ENCODE peak calls at places on chromosomes 16 and 17, in nine cellular contexts. One of them, this sample, is unnamed.
A peak's percentile ranks its signal among the peaks of the same experiment; 100 is the strongest.

GRCh38 chr17:74040291-74040690 is 163.2 kb upstream of the RPL38 start:
- DNase-seq in mucosa of gallbladder: no peak
- DNase-seq in activated T-helper 1 cell treated with anti-CD3 and anti-CD28 coated beads, Interleukin-2, amount 50 U/mL, for 16 hours: no peak
- DNase-seq in pancreas: no peak
- DNase-seq in NCI-H2081: no peak
- DNase-seq in iris pigment epithelial cell: no peak
- DNase-seq in left ventricle myocardium inferior: no peak
- DNase-seq in amniotic epithelial cell: no peak
- DNase-seq in HS-27A: no peak
- DNase-seq in this sample: no peak

GRCh38 chr16:21611546-21612384 is 12.4 kb downstream of the METTL9 start:
- DNase-seq in mucosa of gallbladder: no peak
- DNase-seq in activated T-helper 1 cell treated with anti-CD3 and anti-CD28 coated beads, Interleukin-2, amount 50 U/mL, for 16 hours: no peak
- DNase-seq in pancreas: no peak
- DNase-seq in NCI-H2081: no peak
- DNase-seq in iris pigment epithelial cell: peak; percentile 63
- DNase-seq in left ventricle myocardium inferior: no peak
- DNase-seq in amniotic epithelial cell: peak; percentile 80
- DNase-seq in HS-27A: no peak
- DNase-seq in this sample: no peak

GRCh38 chr17:72511874-72512273 is 391.1 kb downstream of the SOX9 start:
- DNase-seq in mucosa of gallbladder: peak; percentile 48
- DNase-seq in activated T-helper 1 cell treated with anti-CD3 and anti-CD28 coated beads, Interleukin-2, amount 50 U/mL, for 16 hours: no peak
- DNase-seq in pancreas: no peak
- DNase-seq in NCI-H2081: no peak
- DNase-seq in iris pigment epithelial cell: no peak
- DNase-seq in left ventricle myocardium inferior: no peak
- DNase-seq in amniotic epithelial cell: no peak
- DNase-seq in HS-27A: no peak
- DNase-seq in this sample: no peak

GRCh38 chr16:50303041-50303604 is 36.8 kb downstream of the ADCY7 start:
- DNase-seq in mucosa of gallbladder: no peak
- DNase-seq in activated T-helper 1 cell treated with anti-CD3 and anti-CD28 coated beads, Interleukin-2, amount 50 U/mL, for 16 hours: no peak
- DNase-seq in pancreas: peak; percentile 6
- DNase-seq in NCI-H2081: no peak
- DNase-seq in iris pigment epithelial cell: peak; percentile 54
- DNase-seq in left ventricle myocardium inferior: no peak
- DNase-seq in amniotic epithelial cell: peak; percentile 49
- DNase-seq in HS-27A: peak; percentile 19
- DNase-seq in this sample: no peak

GRCh38 chr16:85610059-85610445 is 3.1 kb upstream of the GSE1 start:
- DNase-seq in mucosa of gallbladder: no peak
- DNase-seq in activated T-helper 1 cell treated with anti-CD3 and anti-CD28 coated beads, Interleukin-2, amount 50 U/mL, for 16 hours: no peak
- DNase-seq in pancreas: no peak
- DNase-seq in NCI-H2081: peak; percentile 63
- DNase-seq in iris pigment epithelial cell: no peak
- DNase-seq in left ventricle myocardium inferior: no peak
- DNase-seq in amniotic epithelial cell: no peak
- DNase-seq in HS-27A: no peak
- DNase-seq in this sample: no peak

GRCh38 chr17:78672880-78673371 is 95.7 kb upstream of the DNAH17 start:
- DNase-seq in mucosa of gallbladder: no peak
- DNase-seq in activated T-helper 1 cell treated with anti-CD3 and anti-CD28 coated beads, Interleukin-2, amount 50 U/mL, for 16 hours: no peak
- DNase-seq in pancreas: no peak
- DNase-seq in NCI-H2081: no peak
- DNase-seq in iris pigment epithelial cell: peak; percentile 24
- DNase-seq in left ventricle myocardium inferior: no peak
- DNase-seq in amniotic epithelial cell: peak; percentile 77
- DNase-seq in HS-27A: no peak
- DNase-seq in this sample: no peak

GRCh38 chr16:59510008-59510424 is 775.9 kb upstream of the GOT2 start:
- DNase-seq in mucosa of gallbladder: no peak
- DNase-seq in activated T-helper 1 cell treated with anti-CD3 and anti-CD28 coated beads, Interleukin-2, amount 50 U/mL, for 16 hours: no peak
- DNase-seq in pancreas: no peak
- DNase-seq in NCI-H2081: no peak
- DNase-seq in iris pigment epithelial cell: no peak
- DNase-seq in left ventricle myocardium inferior: no peak
- DNase-seq in amniotic epithelial cell: no peak
- DNase-seq in HS-27A: no peak
- DNase-seq in this sample: no peak

GRCh38 chr17:14301761-14302401 is 1.0 kb downstream of the HS3ST3B1 start:
- DNase-seq in mucosa of gallbladder: no peak
- DNase-seq in activated T-helper 1 cell treated with anti-CD3 and anti-CD28 coated beads, Interleukin-2, amount 50 U/mL, for 16 hours: peak; percentile 40
- DNase-seq in pancreas: peak; percentile 45
- DNase-seq in NCI-H2081: no peak
- DNase-seq in iris pigment epithelial cell: peak; percentile 67
- DNase-seq in left ventricle myocardium inferior: peak; percentile 33
- DNase-seq in amniotic epithelial cell: peak; percentile 59
- DNase-seq in HS-27A: no peak
- DNase-seq in this sample: peak; percentile 45

GRCh38 chr16:85557083-85557975 is 55.8 kb upstream of the GSE1 start:
- DNase-seq in mucosa of gallbladder: no peak
- DNase-seq in activated T-helper 1 cell treated with anti-CD3 and anti-CD28 coated beads, Interleukin-2, amount 50 U/mL, for 16 hours: no peak
- DNase-seq in pancreas: peak; percentile 67
- DNase-seq in NCI-H2081: no peak
- DNase-seq in iris pigment epithelial cell: peak; percentile 21
- DNase-seq in left ventricle myocardium inferior: no peak
- DNase-seq in amniotic epithelial cell: no peak
- DNase-seq in HS-27A: no peak
- DNase-seq in this sample: peak; percentile 48

GRCh38 chr17:4134756-4135155 is 8.1 kb downstream of the ZZEF1 start:
- DNase-seq in mucosa of gallbladder: no peak
- DNase-seq in activated T-helper 1 cell treated with anti-CD3 and anti-CD28 coated beads, Interleukin-2, amount 50 U/mL, for 16 hours: no peak
- DNase-seq in pancreas: no peak
- DNase-seq in NCI-H2081: no peak
- DNase-seq in iris pigment epithelial cell: no peak
- DNase-seq in left ventricle myocardium inferior: no peak
- DNase-seq in amniotic epithelial cell: no peak
- DNase-seq in HS-27A: no peak
- DNase-seq in this sample: no peak

GRCh38 chr17:17837966-17838962 is 1.5 kb upstream of the SREBF1 start:
- DNase-seq in mucosa of gallbladder: no peak
- DNase-seq in activated T-helper 1 cell treated with anti-CD3 and anti-CD28 coated beads, Interleukin-2, amount 50 U/mL, for 16 hours: no peak
- DNase-seq in pancreas: peak; percentile 67
- DNase-seq in NCI-H2081: no peak
- DNase-seq in iris pigment epithelial cell: no peak
- DNase-seq in left ventricle myocardium inferior: peak; percentile 74
- DNase-seq in amniotic epithelial cell: no peak
- DNase-seq in HS-27A: no peak
- DNase-seq in this sample: peak; percentile 78

GRCh38 chr17:80311216-80311827 is 50.7 kb downstream of the RNF213 start:
- DNase-seq in mucosa of gallbladder: no peak
- DNase-seq in activated T-helper 1 cell treated with anti-CD3 and anti-CD28 coated beads, Interleukin-2, amount 50 U/mL, for 16 hours: no peak
- DNase-seq in pancreas: no peak
- DNase-seq in NCI-H2081: no peak
- DNase-seq in iris pigment epithelial cell: no peak
- DNase-seq in left ventricle myocardium inferior: no peak
- DNase-seq in amniotic epithelial cell: no peak
- DNase-seq in HS-27A: no peak
- DNase-seq in this sample: no peak

GRCh38 chr16:66342294-66342900 is 24.1 kb upstream of the CDH5 start:
- DNase-seq in mucosa of gallbladder: no peak
- DNase-seq in activated T-helper 1 cell treated with anti-CD3 and anti-CD28 coated beads, Interleukin-2, amount 50 U/mL, for 16 hours: no peak
- DNase-seq in pancreas: no peak
- DNase-seq in NCI-H2081: no peak
- DNase-seq in iris pigment epithelial cell: no peak
- DNase-seq in left ventricle myocardium inferior: no peak
- DNase-seq in amniotic epithelial cell: no peak
- DNase-seq in HS-27A: no peak
- DNase-seq in this sample: peak; percentile 37

GRCh38 chr17:29581583-29582253 is 7.7 kb downstream of the GIT1 start:
- DNase-seq in mucosa of gallbladder: no peak
- DNase-seq in activated T-helper 1 cell treated with anti-CD3 and anti-CD28 coated beads, Interleukin-2, amount 50 U/mL, for 16 hours: no peak
- DNase-seq in pancreas: peak; percentile 22
- DNase-seq in NCI-H2081: no peak
- DNase-seq in iris pigment epithelial cell: no peak
- DNase-seq in left ventricle myocardium inferior: peak; percentile 14
- DNase-seq in amniotic epithelial cell: no peak
- DNase-seq in HS-27A: no peak
- DNase-seq in this sample: no peak

GRCh38 chr17:45351831-45352230 is 35.0 kb upstream of the MAP3K14 start:
- DNase-seq in mucosa of gallbladder: no peak
- DNase-seq in activated T-helper 1 cell treated with anti-CD3 and anti-CD28 coated beads, Interleukin-2, amount 50 U/mL, for 16 hours: no peak
- DNase-seq in pancreas: no peak
- DNase-seq in NCI-H2081: no peak
- DNase-seq in iris pigment epithelial cell: no peak
- DNase-seq in left ventricle myocardium inferior: no peak
- DNase-seq in amniotic epithelial cell: no peak
- DNase-seq in HS-27A: no peak
- DNase-seq in this sample: no peak

GRCh38 chr17:76341301-76341700 is 12.4 kb downstream of the PRPSAP1 start:
- DNase-seq in mucosa of gallbladder: no peak
- DNase-seq in activated T-helper 1 cell treated with anti-CD3 and anti-CD28 coated beads, Interleukin-2, amount 50 U/mL, for 16 hours: no peak
- DNase-seq in pancreas: no peak
- DNase-seq in NCI-H2081: no peak
- DNase-seq in iris pigment epithelial cell: no peak
- DNase-seq in left ventricle myocardium inferior: no peak
- DNase-seq in amniotic epithelial cell: no peak
- DNase-seq in HS-27A: no peak
- DNase-seq in this sample: no peak

GRCh38 chr16:50862818-50863672 is 121.2 kb downstream of the CYLD start:
- DNase-seq in mucosa of gallbladder: peak; percentile 7
- DNase-seq in activated T-helper 1 cell treated with anti-CD3 and anti-CD28 coated beads, Interleukin-2, amount 50 U/mL, for 16 hours: no peak
- DNase-seq in pancreas: no peak
- DNase-seq in NCI-H2081: no peak
- DNase-seq in iris pigment epithelial cell: no peak
- DNase-seq in left ventricle myocardium inferior: no peak
- DNase-seq in amniotic epithelial cell: no peak
- DNase-seq in HS-27A: no peak
- DNase-seq in this sample: no peak

GRCh38 chr17:61877837-61878236 is 14.5 kb upstream of the BRIP1 start:
- DNase-seq in mucosa of gallbladder: no peak
- DNase-seq in activated T-helper 1 cell treated with anti-CD3 and anti-CD28 coated beads, Interleukin-2, amount 50 U/mL, for 16 hours: no peak
- DNase-seq in pancreas: no peak
- DNase-seq in NCI-H2081: no peak
- DNase-seq in iris pigment epithelial cell: no peak
- DNase-seq in left ventricle myocardium inferior: no peak
- DNase-seq in amniotic epithelial cell: no peak
- DNase-seq in HS-27A: no peak
- DNase-seq in this sample: no peak

GRCh38 chr17:70024253-70024652 is 50.8 kb upstream of the KCNJ16 start:
- DNase-seq in mucosa of gallbladder: no peak
- DNase-seq in activated T-helper 1 cell treated with anti-CD3 and anti-CD28 coated beads, Interleukin-2, amount 50 U/mL, for 16 hours: no peak
- DNase-seq in pancreas: no peak
- DNase-seq in NCI-H2081: no peak
- DNase-seq in iris pigment epithelial cell: peak; percentile 65
- DNase-seq in left ventricle myocardium inferior: no peak
- DNase-seq in amniotic epithelial cell: peak; percentile 31
- DNase-seq in HS-27A: no peak
- DNase-seq in this sample: no peak

GRCh38 chr17:55348749-55349354 is 72.8 kb downstream of the MMD start:
- DNase-seq in mucosa of gallbladder: peak; percentile 50
- DNase-seq in activated T-helper 1 cell treated with anti-CD3 and anti-CD28 coated beads, Interleukin-2, amount 50 U/mL, for 16 hours: peak; percentile 16
- DNase-seq in pancreas: peak; percentile 17
- DNase-seq in NCI-H2081: peak; percentile 42
- DNase-seq in iris pigment epithelial cell: peak; percentile 52
- DNase-seq in left ventricle myocardium inferior: no peak
- DNase-seq in amniotic epithelial cell: peak; percentile 41
- DNase-seq in HS-27A: peak; percentile 11
- DNase-seq in this sample: peak; percentile 69

GRCh38 chr16:51374346-51374745 is 223.3 kb upstream of the SALL1 start:
- DNase-seq in mucosa of gallbladder: no peak
- DNase-seq in activated T-helper 1 cell treated with anti-CD3 and anti-CD28 coated beads, Interleukin-2, amount 50 U/mL, for 16 hours: no peak
- DNase-seq in pancreas: no peak
- DNase-seq in NCI-H2081: no peak
- DNase-seq in iris pigment epithelial cell: peak; percentile 88
- DNase-seq in left ventricle myocardium inferior: no peak
- DNase-seq in amniotic epithelial cell: peak; percentile 82
- DNase-seq in HS-27A: no peak
- DNase-seq in this sample: no peak

GRCh38 chr17:15279011-15279477 is 13.9 kb upstream of the PMP22 start:
- DNase-seq in mucosa of gallbladder: no peak
- DNase-seq in activated T-helper 1 cell treated with anti-CD3 and anti-CD28 coated beads, Interleukin-2, amount 50 U/mL, for 16 hours: no peak
- DNase-seq in pancreas: no peak
- DNase-seq in NCI-H2081: no peak
- DNase-seq in iris pigment epithelial cell: peak; percentile 96
- DNase-seq in left ventricle myocardium inferior: no peak
- DNase-seq in amniotic epithelial cell: peak; percentile 92
- DNase-seq in HS-27A: peak; percentile 91
- DNase-seq in this sample: no peak

GRCh38 chr16:85851034-85851780 is 47.8 kb upstream of the IRF8 start:
- DNase-seq in mucosa of gallbladder: no peak
- DNase-seq in activated T-helper 1 cell treated with anti-CD3 and anti-CD28 coated beads, Interleukin-2, amount 50 U/mL, for 16 hours: no peak
- DNase-seq in pancreas: no peak
- DNase-seq in NCI-H2081: no peak
- DNase-seq in iris pigment epithelial cell: no peak
- DNase-seq in left ventricle myocardium inferior: no peak
- DNase-seq in amniotic epithelial cell: no peak
- DNase-seq in HS-27A: no peak
- DNase-seq in this sample: no peak

GRCh38 chr17:50909765-50910661 is 43.9 kb upstream of the TOB1 start:
- DNase-seq in mucosa of gallbladder: no peak
- DNase-seq in activated T-helper 1 cell treated with anti-CD3 and anti-CD28 coated beads, Interleukin-2, amount 50 U/mL, for 16 hours: peak; percentile 37
- DNase-seq in pancreas: no peak
- DNase-seq in NCI-H2081: no peak
- DNase-seq in iris pigment epithelial cell: no peak
- DNase-seq in left ventricle myocardium inferior: no peak
- DNase-seq in amniotic epithelial cell: no peak
- DNase-seq in HS-27A: no peak
- DNase-seq in this sample: peak; percentile 42

GRCh38 chr16:14377326-14377725 is 252.7 kb downstream of the PARN start:
- DNase-seq in mucosa of gallbladder: no peak
- DNase-seq in activated T-helper 1 cell treated with anti-CD3 and anti-CD28 coated beads, Interleukin-2, amount 50 U/mL, for 16 hours: no peak
- DNase-seq in pancreas: no peak
- DNase-seq in NCI-H2081: no peak
- DNase-seq in iris pigment epithelial cell: peak; percentile 10
- DNase-seq in left ventricle myocardium inferior: no peak
- DNase-seq in amniotic epithelial cell: no peak
- DNase-seq in HS-27A: no peak
- DNase-seq in this sample: no peak

GRCh38 chr17:36939059-36939943 is 2.0 kb downstream of the LHX1 start:
- DNase-seq in mucosa of gallbladder: no peak
- DNase-seq in activated T-helper 1 cell treated with anti-CD3 and anti-CD28 coated beads, Interleukin-2, amount 50 U/mL, for 16 hours: no peak
- DNase-seq in pancreas: no peak
- DNase-seq in NCI-H2081: no peak
- DNase-seq in iris pigment epithelial cell: no peak
- DNase-seq in left ventricle myocardium inferior: no peak
- DNase-seq in amniotic epithelial cell: no peak
- DNase-seq in HS-27A: no peak
- DNase-seq in this sample: no peak

GRCh38 chr16:85781685-85782370 is 17.5 kb downstream of the EMC8 start:
- DNase-seq in mucosa of gallbladder: peak; percentile 56
- DNase-seq in activated T-helper 1 cell treated with anti-CD3 and anti-CD28 coated beads, Interleukin-2, amount 50 U/mL, for 16 hours: no peak
- DNase-seq in pancreas: peak; percentile 63
- DNase-seq in NCI-H2081: peak; percentile 3
- DNase-seq in iris pigment epithelial cell: peak; percentile 31
- DNase-seq in left ventricle myocardium inferior: peak; percentile 63
- DNase-seq in amniotic epithelial cell: no peak
- DNase-seq in HS-27A: no peak
- DNase-seq in this sample: peak; percentile 73

GRCh38 chr17:44095647-44096496 is 25.3 kb downstream of the G6PC3 start:
- DNase-seq in mucosa of gallbladder: peak; percentile 54
- DNase-seq in activated T-helper 1 cell treated with anti-CD3 and anti-CD28 coated beads, Interleukin-2, amount 50 U/mL, for 16 hours: no peak
- DNase-seq in pancreas: no peak
- DNase-seq in NCI-H2081: peak; percentile 92
- DNase-seq in iris pigment epithelial cell: peak; percentile 91
- DNase-seq in left ventricle myocardium inferior: peak; percentile 71
- DNase-seq in amniotic epithelial cell: peak; percentile 94
- DNase-seq in HS-27A: no peak
- DNase-seq in this sample: peak; percentile 78

GRCh38 chr17:75228305-75228704 is 22.8 kb downstream of the NUP85 start:
- DNase-seq in mucosa of gallbladder: no peak
- DNase-seq in activated T-helper 1 cell treated with anti-CD3 and anti-CD28 coated beads, Interleukin-2, amount 50 U/mL, for 16 hours: no peak
- DNase-seq in pancreas: no peak
- DNase-seq in NCI-H2081: no peak
- DNase-seq in iris pigment epithelial cell: no peak
- DNase-seq in left ventricle myocardium inferior: no peak
- DNase-seq in amniotic epithelial cell: no peak
- DNase-seq in HS-27A: no peak
- DNase-seq in this sample: no peak

GRCh38 chr17:10579270-10579669 is 29.8 kb upstream of the MYH2 start:
- DNase-seq in mucosa of gallbladder: no peak
- DNase-seq in activated T-helper 1 cell treated with anti-CD3 and anti-CD28 coated beads, Interleukin-2, amount 50 U/mL, for 16 hours: no peak
- DNase-seq in pancreas: no peak
- DNase-seq in NCI-H2081: no peak
- DNase-seq in iris pigment epithelial cell: no peak
- DNase-seq in left ventricle myocardium inferior: no peak
- DNase-seq in amniotic epithelial cell: no peak
- DNase-seq in HS-27A: no peak
- DNase-seq in this sample: no peak

GRCh38 chr16:3774156-3774767 is 56.9 kb upstream of the TRAP1 start:
- DNase-seq in mucosa of gallbladder: peak; percentile 21
- DNase-seq in activated T-helper 1 cell treated with anti-CD3 and anti-CD28 coated beads, Interleukin-2, amount 50 U/mL, for 16 hours: no peak
- DNase-seq in pancreas: no peak
- DNase-seq in NCI-H2081: no peak
- DNase-seq in iris pigment epithelial cell: no peak
- DNase-seq in left ventricle myocardium inferior: peak; percentile 77
- DNase-seq in amniotic epithelial cell: peak; percentile 34
- DNase-seq in HS-27A: no peak
- DNase-seq in this sample: peak; percentile 72

This sample was measured in testis.